ENCODE peak calls at places on chromosomes 16 and 17, in six cellular contexts. U is body of pancreas, E is adrenal gland, Z is epithelial cell of esophagus, V is neural progenitor cell, Y is HFF-Myc. Q is an unnamed sample.

GRCh38 chr16:72241930-72242329 is 70.0 kb upstream of the PMFBP1 start:
- DNase-seq in U (peak), E (peak), Z (peak), V (peak), Y (peak), Q (no peak)

GRCh38 chr17:3812771-3813170 is 11.8 kb upstream of the ITGAE start:
- DNase-seq in U (no peak), E (peak), Z (no peak), V (no peak), Y (no peak), Q (no peak)

GRCh38 chr16:88542231-88542630 is 28.0 kb upstream of the ZC3H18 start:
- DNase-seq in U (no peak), E (no peak), Z (no peak), V (no peak), Y (no peak), Q (no peak)

GRCh38 chr17:55730380-55730779 is 7.7 kb upstream of the TMEM100 start:
- DNase-seq in U (no peak), E (no peak), Z (no peak), V (no peak), Y (no peak), Q (no peak)

GRCh38 chr17:72702998-72703397 is 389.5 kb downstream of the SLC39A11 start:
- DNase-seq in U (no peak), E (no peak), Z (peak), V (no peak), Y (peak), Q (no peak)

GRCh38 chr17:66975614-66976378 is 11.3 kb downstream of the CACNG4 start:
- DNase-seq in U (no peak), E (no peak), Z (peak), V (peak), Y (no peak), Q (no peak)

GRCh38 chr16:54204756-54205155 is 81.8 kb downstream of the IRX3 start:
- DNase-seq in U (peak), E (no peak), Z (no peak), V (no peak), Y (no peak), Q (no peak)

GRCh38 chr16:72203401-72203800 is 31.4 kb upstream of the PMFBP1 start:
- DNase-seq in U (peak), E (peak), Z (peak), V (no peak), Y (peak), Q (no peak)

GRCh38 chr17:3792481-3792880 is 8.5 kb downstream of the ITGAE start:
- DNase-seq in U (no peak), E (no peak), Z (no peak), V (no peak), Y (no peak), Q (no peak)

GRCh38 chr17:40129498-40129897 is 7.7 kb downstream of the MSL1 start:
- DNase-seq in U (no peak), E (peak), Z (no peak), V (no peak), Y (no peak), Q (no peak)

GRCh38 chr17:9684955-9685621 is 39.8 kb downstream of the USP43 start:
- DNase-seq in U (peak), E (no peak), Z (peak), V (no peak), Y (no peak), Q (no peak)

GRCh38 chr17:1365445-1366039 is 34.5 kb downstream of the YWHAE start:
- DNase-seq in U (peak), E (peak), Z (peak), V (peak), Y (peak), Q (peak)

GRCh38 chr17:41464682-41465081 is 2.5 kb downstream of the KRT32 start:
- DNase-seq in U (peak), E (peak), Z (peak), V (no peak), Y (peak), Q (peak)

GRCh38 chr17:61431594-61432311 is 20.5 kb upstream of the TBX4 start:
- DNase-seq in U (no peak), E (no peak), Z (no peak), V (no peak), Y (no peak), Q (no peak)

GRCh38 chr17:66549731-66550207 is 247.4 kb downstream of the PRKCA start:
- DNase-seq in U (no peak), E (no peak), Z (peak), V (no peak), Y (peak), Q (peak)

GRCh38 chr17:49015924-49016774 is 19.0 kb downstream of the IGF2BP1 start:
- DNase-seq in U (no peak), E (no peak), Z (no peak), V (no peak), Y (no peak), Q (no peak)

GRCh38 chr17:75785770-75786538 is 1.3 kb downstream of the UNK start:
- DNase-seq in U (no peak), E (no peak), Z (peak), V (no peak), Y (no peak), Q (no peak)

GRCh38 chr17:76612977-76613851 is 27.6 kb upstream of the ST6GALNAC2 start:
- DNase-seq in U (no peak), E (no peak), Z (peak), V (peak), Y (no peak), Q (no peak)

GRCh38 chr17:79835953-79836951 is 3.0 kb downstream of the CBX4 start:
- DNase-seq in U (peak), E (peak), Z (peak), V (peak), Y (no peak), Q (no peak)

GRCh38 chr16:77610496-77610895 is 111.8 kb upstream of the NUDT7 start:
- DNase-seq in U (no peak), E (no peak), Z (no peak), V (no peak), Y (no peak), Q (no peak)

GRCh38 chr16:54318941-54319340 is 32.4 kb upstream of the IRX3 start:
- DNase-seq in U (no peak), E (no peak), Z (no peak), V (no peak), Y (no peak), Q (peak)

GRCh38 chr16:2966803-2967184 is 2.4 kb upstream of the PAQR4 start:
- DNase-seq in U (peak), E (no peak), Z (no peak), V (peak), Y (no peak), Q (no peak)

GRCh38 chr17:41518031-41518430 is 659 bp downstream of the KRT15 start:
- DNase-seq in U (no peak), E (no peak), Z (peak), V (no peak), Y (no peak), Q (no peak)

GRCh38 chr16:68486671-68487495 is 38.6 kb upstream of the SMPD3 start:
- DNase-seq in U (peak), E (no peak), Z (no peak), V (peak), Y (no peak), Q (no peak)

GRCh38 chr17:50908140-50908859 is 42.1 kb upstream of the TOB1 start:
- DNase-seq in U (no peak), E (no peak), Z (peak), V (no peak), Y (no peak), Q (no peak)

GRCh38 chr17:72477529-72477928 is 356.7 kb downstream of the SOX9 start:
- DNase-seq in U (peak), E (no peak), Z (peak), V (no peak), Y (no peak), Q (no peak)

GRCh38 chr17:42548070-42548837 is 4.5 kb upstream of the HSD17B1 start:
- DNase-seq in U (peak), E (peak), Z (peak), V (peak), Y (no peak), Q (no peak)

GRCh38 chr17:19897901-19898300 is 30.2 kb upstream of the ULK2 start:
- DNase-seq in U (no peak), E (peak), Z (peak), V (peak), Y (peak), Q (no peak)

GRCh38 chr16:69274699-69275235 is 36.4 kb upstream of the VPS4A start:
- DNase-seq in U (no peak), E (no peak), Z (no peak), V (no peak), Y (no peak), Q (no peak)

GRCh38 chr17:49508061-49508865 is 13.2 kb downstream of the NGFR start:
- DNase-seq in U (no peak), E (no peak), Z (peak), V (peak), Y (peak), Q (peak)

GRCh38 chr16:56347166-56347565 is 78.2 kb downstream of the AMFR start:
- DNase-seq in U (no peak), E (no peak), Z (no peak), V (no peak), Y (no peak), Q (no peak)

GRCh38 chr17:7579001-7579838 is at the start of gene CD68:
- DNase-seq in U (peak), E (peak), Z (peak), V (no peak), Y (peak), Q (peak)

GRCh38 chr17:49101054-49101534 is 31.5 kb upstream of the B4GALNT2 start:
- DNase-seq in U (peak), E (no peak), Z (peak), V (no peak), Y (no peak), Q (no peak)

GRCh38 chr17:67491009-67491677 is 114.1 kb downstream of the PITPNC1 start:
- DNase-seq in U (peak), E (peak), Z (peak), V (peak), Y (peak), Q (peak)

GRCh38 chr17:9209347-9209746 is 188.0 kb downstream of the NTN1 start:
- DNase-seq in U (no peak), E (no peak), Z (no peak), V (no peak), Y (no peak), Q (no peak)

GRCh38 chr16:17026600-17027242 is 444.0 kb downstream of the XYLT1 start:
- DNase-seq in U (no peak), E (no peak), Z (no peak), V (no peak), Y (no peak), Q (no peak)

GRCh38 chr17:6069611-6070279 is 434 bp upstream of the WSCD1 start:
- DNase-seq in U (no peak), E (no peak), Z (no peak), V (no peak), Y (no peak), Q (no peak)
- H3K4me3 ChIP-seq in U (no peak), E (no peak), Z (no peak), V (peak), Y (no peak), Q (peak)

GRCh38 chr16:85607331-85607765 is 5.8 kb upstream of the GSE1 start:
- DNase-seq in U (no peak), E (no peak), Z (no peak), V (peak), Y (no peak), Q (no peak)
- TF ChIP-seq CTCF in U (peak), E (no peak), Z (no peak), V (peak), Y (no peak), Q (peak)

GRCh38 chr16:6020162-6020980 is 922.8 kb upstream of the EEF2KMT start:
- DNase-seq in U (no peak), E (no peak), Z (no peak), V (peak), Y (no peak), Q (no peak)

GRCh38 chr16:6021544-6021943 is 923.9 kb upstream of the EEF2KMT start:
- DNase-seq in U (no peak), E (no peak), Z (no peak), V (no peak), Y (no peak), Q (no peak)

GRCh38 chr16:6016530-6017184 is 919.1 kb upstream of the EEF2KMT start:
- DNase-seq in U (peak), E (no peak), Z (peak), V (peak), Y (no peak), Q (peak)

GRCh38 chr16:6019490-6019991 is 921.9 kb upstream of the EEF2KMT start:
- DNase-seq in U (no peak), E (no peak), Z (no peak), V (peak), Y (no peak), Q (no peak)

DNA sequence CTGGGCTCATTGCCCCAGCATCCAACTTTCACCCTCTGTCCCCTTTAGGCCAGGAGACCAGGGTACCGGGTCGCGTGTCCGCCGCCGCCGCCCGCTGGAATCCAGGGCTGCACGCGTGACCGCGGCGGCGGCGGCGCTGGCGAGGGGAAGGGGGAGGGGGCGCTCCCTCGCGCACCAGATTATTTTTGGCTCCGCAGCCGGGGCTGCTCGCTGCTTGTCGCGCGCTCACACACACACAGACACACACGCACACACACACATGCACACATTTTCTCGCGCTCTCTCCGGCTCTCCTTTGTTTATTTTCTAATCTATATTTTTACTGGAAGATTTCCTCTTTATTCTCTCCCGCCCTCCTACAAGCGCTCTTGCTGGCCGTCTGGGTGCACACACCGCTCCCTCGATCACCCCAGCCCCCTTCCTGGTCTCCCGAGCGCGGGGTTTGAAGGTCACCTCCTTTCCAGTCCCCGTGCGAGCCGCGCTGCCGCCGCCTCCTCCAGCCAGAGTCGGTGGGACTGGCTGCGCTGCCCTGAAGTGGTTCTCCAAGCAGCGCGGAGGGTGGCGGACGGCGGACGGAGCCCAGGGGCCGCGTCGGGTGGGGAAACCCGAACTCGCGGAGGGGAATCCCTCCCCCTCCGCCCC is 921.4 kb upstream of the EEF2KMT start:
- DNase-seq in U (no peak), E (no peak), Z (no peak), V (peak), Y (no peak), Q (no peak)
- H3K4me3 ChIP-seq in U (no peak), E (no peak), Z (no peak), V (peak), Y (no peak), Q (no peak)

DNA sequence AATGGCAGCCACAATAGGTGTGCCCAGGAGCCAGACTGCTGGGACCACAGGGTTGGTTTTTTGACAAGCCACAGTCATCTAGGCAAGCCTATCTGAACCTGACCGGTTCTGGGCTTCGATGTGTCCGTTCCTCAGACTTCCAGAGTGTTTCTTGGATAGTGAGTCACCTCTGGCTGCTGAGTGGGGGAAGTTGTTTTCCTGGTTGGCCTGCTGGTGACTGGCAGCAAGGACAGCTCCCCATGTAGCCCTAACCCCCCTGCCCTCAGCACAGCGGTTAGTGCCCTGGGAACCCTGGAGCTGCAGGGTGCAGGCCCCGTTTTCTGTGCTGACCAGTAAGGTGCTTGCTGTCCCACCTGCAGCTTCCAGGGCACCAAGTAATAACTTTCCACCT is 65.5 kb downstream of the PLD6 start:
- DNase-seq in U (no peak), E (peak), Z (peak), V (no peak), Y (no peak), Q (peak)
- TF ChIP-seq CTCF in U (no peak), E (no peak), Z (peak), V (no peak), Y (no peak), Q (peak)

DNA sequence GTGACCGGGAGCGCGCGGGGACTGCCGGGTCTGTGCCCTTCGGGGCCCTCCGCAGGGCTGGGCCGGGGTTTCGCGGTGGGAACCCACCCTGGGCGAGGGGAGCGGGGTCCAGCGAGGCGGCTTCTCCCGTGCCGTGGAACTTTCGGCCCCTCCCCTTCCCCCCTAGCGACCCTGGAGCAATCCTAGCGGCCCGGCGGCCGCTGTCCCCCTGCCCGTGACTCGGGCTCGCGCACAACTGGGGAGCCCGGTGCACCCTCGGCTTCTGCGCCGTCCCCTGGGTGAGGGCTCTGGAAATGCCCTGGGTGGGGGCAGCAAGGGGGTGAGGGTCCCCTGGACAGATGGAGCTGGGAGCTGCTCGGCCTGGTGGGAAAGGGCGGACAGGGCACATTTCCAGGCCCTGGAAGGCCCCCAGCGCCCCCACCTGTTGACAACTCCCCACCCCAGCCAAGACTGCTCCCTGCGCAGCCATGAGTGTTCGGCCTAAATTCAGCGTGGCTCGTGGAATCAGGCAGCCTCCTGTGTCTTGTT is 562 bp downstream of the UTS2R start:
- DNase-seq in U (no peak), E (no peak), Z (no peak), V (no peak), Y (no peak), Q (no peak)
- H3K4me3 ChIP-seq in U (no peak), E (no peak), Z (no peak), V (peak), Y (no peak), Q (no peak)

DNA sequence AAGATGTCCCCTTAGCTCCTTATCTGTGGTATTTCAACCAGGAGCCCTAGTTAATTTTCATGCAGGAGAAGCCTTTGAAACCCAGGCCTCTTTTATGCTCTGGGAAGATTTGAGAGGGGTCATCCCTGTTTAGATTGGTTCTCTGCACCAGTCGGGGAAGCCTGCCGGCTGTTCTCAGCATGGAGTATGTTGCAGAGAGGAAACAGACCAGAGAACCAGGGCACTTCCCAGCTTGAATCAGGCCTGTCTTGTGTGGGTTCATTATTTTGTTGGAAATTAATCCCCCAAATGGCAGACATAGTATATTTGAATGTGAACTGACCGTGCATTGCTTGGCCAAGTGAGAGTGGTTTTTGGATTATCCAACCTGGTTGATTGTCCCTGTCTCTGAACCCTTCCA is 1082.1 kb upstream of the RBFOX1 start:
- DNase-seq in U (no peak), E (no peak), Z (no peak), V (no peak), Y (no peak), Q (no peak)
- TF ChIP-seq CTCF in U (no peak), E (no peak), Z (no peak), V (no peak), Y (no peak), Q (no peak)

GRCh38 chr17:82531431-82531881 is 11.9 kb downstream of the FOXK2 start:
- DNase-seq in U (no peak), E (no peak), Z (peak), V (no peak), Y (no peak), Q (no peak)
- H3K4me3 ChIP-seq in U (no peak), E (no peak), Z (no peak), V (no peak), Y (no peak), Q (no peak)

GRCh38 chr16:1175566-1176279 is 22.8 kb downstream of the CACNA1H start:
- DNase-seq in U (no peak), E (no peak), Z (no peak), V (no peak), Y (no peak), Q (no peak)
- TF ChIP-seq CTCF in U (no peak), E (no peak), Z (no peak), V (no peak), Y (no peak), Q (no peak)

GRCh38 chr16:13895516-13895915 is 24.4 kb upstream of the ERCC4 start:
- DNase-seq in U (no peak), E (no peak), Z (no peak), V (no peak), Y (no peak), Q (no peak)
- H3K4me3 ChIP-seq in U (no peak), E (no peak), Z (no peak), V (no peak), Y (no peak), Q (no peak)

Q was measured in kidney epithelial cell.